ENCODE peak calls at places on chromosomes 7 and 10, in seven cellular contexts. One of them, this sample, is unnamed.

GRCh38 chr10:70267161-70267933 is 16.5 kb downstream of the NPFFR1 start:
- DNase-seq in tibial artery: no peak
- DNase-seq in K562: peak
- DNase-seq in natural killer cell: no peak
- DNase-seq in GM06990: no peak
- DNase-seq in OCI-LY7: peak
- DNase-seq in nephron progenitor cell: peak
- DNase-seq in this sample: no peak

GRCh38 chr10:47024399-47025252 is 113.4 kb downstream of the PTPN20 start:
- DNase-seq in tibial artery: peak
- DNase-seq in K562: peak
- DNase-seq in natural killer cell: no peak
- DNase-seq in GM06990: peak
- DNase-seq in OCI-LY7: peak
- DNase-seq in nephron progenitor cell: peak
- DNase-seq in this sample: peak

GRCh38 chr7:139523988-139524815 is 717 bp downstream of the CLEC2L start:
- DNase-seq in tibial artery: no peak
- DNase-seq in K562: no peak
- DNase-seq in natural killer cell: no peak
- DNase-seq in GM06990: no peak
- DNase-seq in OCI-LY7: no peak
- DNase-seq in nephron progenitor cell: peak
- DNase-seq in this sample: no peak

GRCh38 chr7:31079126-31079918 is 27.2 kb downstream of the ADCYAP1R1 start:
- DNase-seq in tibial artery: no peak
- DNase-seq in K562: no peak
- DNase-seq in natural killer cell: no peak
- DNase-seq in GM06990: no peak
- DNase-seq in OCI-LY7: no peak
- DNase-seq in nephron progenitor cell: no peak
- DNase-seq in this sample: no peak

GRCh38 chr10:16993186-16993585 is 136.4 kb downstream of the CUBN start:
- DNase-seq in tibial artery: no peak
- DNase-seq in K562: no peak
- DNase-seq in natural killer cell: no peak
- DNase-seq in GM06990: no peak
- DNase-seq in OCI-LY7: no peak
- DNase-seq in nephron progenitor cell: no peak
- DNase-seq in this sample: no peak

GRCh38 chr10:62082729-62083412 is 181.4 kb downstream of the ARID5B start:
- DNase-seq in tibial artery: no peak
- DNase-seq in K562: no peak
- DNase-seq in natural killer cell: no peak
- DNase-seq in GM06990: peak
- DNase-seq in OCI-LY7: peak
- DNase-seq in nephron progenitor cell: no peak
- DNase-seq in this sample: no peak

GRCh38 chr10:77264527-77264926 is 373.1 kb downstream of the KCNMA1 start:
- DNase-seq in tibial artery: no peak
- DNase-seq in K562: no peak
- DNase-seq in natural killer cell: no peak
- DNase-seq in GM06990: no peak
- DNase-seq in OCI-LY7: no peak
- DNase-seq in nephron progenitor cell: no peak
- DNase-seq in this sample: no peak

GRCh38 chr10:3426190-3426845 is 253.7 kb upstream of the PITRM1 start:
- DNase-seq in tibial artery: no peak
- DNase-seq in K562: no peak
- DNase-seq in natural killer cell: no peak
- DNase-seq in GM06990: no peak
- DNase-seq in OCI-LY7: no peak
- DNase-seq in nephron progenitor cell: no peak
- DNase-seq in this sample: no peak

GRCh38 chr10:102553771-102554170 is 50.0 kb downstream of the SUFU start:
- DNase-seq in tibial artery: no peak
- DNase-seq in K562: no peak
- DNase-seq in natural killer cell: no peak
- DNase-seq in GM06990: no peak
- DNase-seq in OCI-LY7: no peak
- DNase-seq in nephron progenitor cell: no peak
- DNase-seq in this sample: no peak

GRCh38 chr10:63241898-63242297 is 108.8 kb downstream of the NRBF2 start:
- DNase-seq in tibial artery: no peak
- DNase-seq in K562: no peak
- DNase-seq in natural killer cell: no peak
- DNase-seq in GM06990: no peak
- DNase-seq in OCI-LY7: no peak
- DNase-seq in nephron progenitor cell: no peak
- DNase-seq in this sample: no peak

GRCh38 chr7:142455392-142455791 is 197.5 kb upstream of the PRSS58 start:
- DNase-seq in tibial artery: no peak
- DNase-seq in K562: no peak
- DNase-seq in natural killer cell: no peak
- DNase-seq in GM06990: no peak
- DNase-seq in OCI-LY7: no peak
- DNase-seq in nephron progenitor cell: no peak
- DNase-seq in this sample: no peak

GRCh38 chr7:82562716-82563404 is 119.3 kb upstream of the CACNA2D1 start:
- DNase-seq in tibial artery: no peak
- DNase-seq in K562: no peak
- DNase-seq in natural killer cell: no peak
- DNase-seq in GM06990: no peak
- DNase-seq in OCI-LY7: no peak
- DNase-seq in nephron progenitor cell: no peak
- DNase-seq in this sample: no peak

GRCh38 chr10:86670290-86670811 is 2.0 kb downstream of the LDB3 start:
- DNase-seq in tibial artery: no peak
- DNase-seq in K562: no peak
- DNase-seq in natural killer cell: no peak
- DNase-seq in GM06990: no peak
- DNase-seq in OCI-LY7: no peak
- DNase-seq in nephron progenitor cell: no peak
- DNase-seq in this sample: no peak

GRCh38 chr10:121774404-121774803 is 153.4 kb downstream of the ATE1 start:
- DNase-seq in tibial artery: no peak
- DNase-seq in K562: no peak
- DNase-seq in natural killer cell: no peak
- DNase-seq in GM06990: no peak
- DNase-seq in OCI-LY7: no peak
- DNase-seq in nephron progenitor cell: no peak
- DNase-seq in this sample: no peak

GRCh38 chr7:80838643-80839042 is 80.2 kb downstream of the SEMA3C start:
- DNase-seq in tibial artery: no peak
- DNase-seq in K562: no peak
- DNase-seq in natural killer cell: no peak
- DNase-seq in GM06990: no peak
- DNase-seq in OCI-LY7: no peak
- DNase-seq in nephron progenitor cell: no peak
- DNase-seq in this sample: no peak

GRCh38 chr7:78434281-78434680 is 635.7 kb downstream of the PHTF2 start:
- DNase-seq in tibial artery: no peak
- DNase-seq in K562: no peak
- DNase-seq in natural killer cell: no peak
- DNase-seq in GM06990: no peak
- DNase-seq in OCI-LY7: no peak
- DNase-seq in nephron progenitor cell: no peak
- DNase-seq in this sample: no peak

DNA sequence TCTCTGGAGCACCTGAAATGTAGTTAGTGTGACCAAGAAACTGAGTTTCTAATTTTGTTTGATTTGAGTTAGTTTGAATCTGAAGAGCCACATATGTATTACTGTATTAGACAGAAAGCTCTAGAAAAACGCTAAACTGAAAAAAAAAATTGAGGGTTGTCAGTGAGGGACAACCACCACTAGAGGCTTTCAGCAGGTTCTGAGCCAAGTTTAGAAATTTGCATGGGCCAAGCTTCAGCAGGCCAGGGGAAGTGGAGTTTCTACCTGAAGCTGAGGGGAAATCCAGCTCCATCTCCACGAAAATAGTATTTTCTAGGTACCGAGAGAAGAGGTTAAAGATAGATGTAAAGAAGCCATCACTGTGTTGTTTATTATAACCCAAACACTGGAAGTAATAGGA is 77.9 kb upstream of the PLXNA4 start:
- DNase-seq in tibial artery: no peak
- DNase-seq in K562: peak
- DNase-seq in natural killer cell: no peak
- DNase-seq in GM06990: no peak
- DNase-seq in OCI-LY7: peak
- DNase-seq in nephron progenitor cell: no peak
- DNase-seq in this sample: no peak
- TF ChIP-seq CTCF in tibial artery: no peak
- TF ChIP-seq CTCF in K562: peak
- TF ChIP-seq CTCF in natural killer cell: no peak
- TF ChIP-seq CTCF in GM06990: peak
- TF ChIP-seq CTCF in OCI-LY7: peak
- TF ChIP-seq CTCF in nephron progenitor cell: peak
- TF ChIP-seq CTCF in this sample: peak

GRCh38 chr7:122010116-122010515 is 133.9 kb downstream of the AASS start:
- DNase-seq in tibial artery: no peak
- DNase-seq in K562: no peak
- DNase-seq in natural killer cell: no peak
- DNase-seq in GM06990: no peak
- DNase-seq in OCI-LY7: no peak
- DNase-seq in nephron progenitor cell: no peak
- DNase-seq in this sample: no peak

GRCh38 chr7:122018032-122018431 is 126.0 kb downstream of the AASS start:
- DNase-seq in tibial artery: no peak
- DNase-seq in K562: no peak
- DNase-seq in natural killer cell: no peak
- DNase-seq in GM06990: no peak
- DNase-seq in OCI-LY7: no peak
- DNase-seq in nephron progenitor cell: no peak
- DNase-seq in this sample: no peak

GRCh38 chr7:122013070-122013469 is 131.0 kb downstream of the AASS start:
- DNase-seq in tibial artery: no peak
- DNase-seq in K562: no peak
- DNase-seq in natural killer cell: no peak
- DNase-seq in GM06990: no peak
- DNase-seq in OCI-LY7: no peak
- DNase-seq in nephron progenitor cell: no peak
- DNase-seq in this sample: no peak

DNA sequence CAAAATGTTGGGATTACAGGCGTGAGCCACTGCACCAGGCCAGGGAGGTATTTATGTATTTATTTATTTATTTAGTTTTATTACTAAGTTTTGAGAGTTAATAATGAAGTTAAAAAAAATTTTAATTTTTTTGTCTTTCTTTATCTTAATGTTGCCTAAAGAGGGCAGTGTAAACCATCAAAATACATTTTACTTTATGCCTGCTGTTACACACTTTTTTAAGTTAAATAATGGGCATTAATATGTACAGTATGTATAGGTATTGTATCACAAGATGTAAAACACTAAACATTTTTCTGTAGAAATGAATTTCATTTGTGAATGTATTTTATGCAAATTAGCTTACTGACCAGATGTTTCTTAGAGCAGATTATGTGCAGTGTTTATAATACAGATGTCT is 129.4 kb downstream of the AASS start:
- DNase-seq in tibial artery: no peak
- DNase-seq in K562: no peak
- DNase-seq in natural killer cell: no peak
- DNase-seq in GM06990: no peak
- DNase-seq in OCI-LY7: no peak
- DNase-seq in nephron progenitor cell: no peak
- DNase-seq in this sample: no peak
- TF ChIP-seq CTCF in tibial artery: no peak
- TF ChIP-seq CTCF in K562: no peak
- TF ChIP-seq CTCF in natural killer cell: no peak
- TF ChIP-seq CTCF in GM06990: peak
- TF ChIP-seq CTCF in OCI-LY7: peak
- TF ChIP-seq CTCF in nephron progenitor cell: peak
- TF ChIP-seq CTCF in this sample: peak

GRCh38 chr10:116631871-116632295 is 11.1 kb downstream of the PNLIPRP2 start:
- DNase-seq in tibial artery: no peak
- DNase-seq in K562: no peak
- DNase-seq in natural killer cell: no peak
- DNase-seq in GM06990: no peak
- DNase-seq in OCI-LY7: no peak
- DNase-seq in nephron progenitor cell: no peak
- DNase-seq in this sample: no peak

GRCh38 chr10:116632831-116633600 is 12.3 kb downstream of the PNLIPRP2 start:
- DNase-seq in tibial artery: no peak
- DNase-seq in K562: no peak
- DNase-seq in natural killer cell: no peak
- DNase-seq in GM06990: no peak
- DNase-seq in OCI-LY7: no peak
- DNase-seq in nephron progenitor cell: no peak
- DNase-seq in this sample: no peak

GRCh38 chr10:116636385-116636784 is 15.6 kb downstream of the PNLIPRP2 start:
- DNase-seq in tibial artery: no peak
- DNase-seq in K562: no peak
- DNase-seq in natural killer cell: no peak
- DNase-seq in GM06990: no peak
- DNase-seq in OCI-LY7: no peak
- DNase-seq in nephron progenitor cell: no peak
- DNase-seq in this sample: no peak

GRCh38 chr10:116636976-116637375 is 16.2 kb downstream of the PNLIPRP2 start:
- DNase-seq in tibial artery: no peak
- DNase-seq in K562: no peak
- DNase-seq in natural killer cell: no peak
- DNase-seq in GM06990: no peak
- DNase-seq in OCI-LY7: no peak
- DNase-seq in nephron progenitor cell: no peak
- DNase-seq in this sample: no peak

DNA sequence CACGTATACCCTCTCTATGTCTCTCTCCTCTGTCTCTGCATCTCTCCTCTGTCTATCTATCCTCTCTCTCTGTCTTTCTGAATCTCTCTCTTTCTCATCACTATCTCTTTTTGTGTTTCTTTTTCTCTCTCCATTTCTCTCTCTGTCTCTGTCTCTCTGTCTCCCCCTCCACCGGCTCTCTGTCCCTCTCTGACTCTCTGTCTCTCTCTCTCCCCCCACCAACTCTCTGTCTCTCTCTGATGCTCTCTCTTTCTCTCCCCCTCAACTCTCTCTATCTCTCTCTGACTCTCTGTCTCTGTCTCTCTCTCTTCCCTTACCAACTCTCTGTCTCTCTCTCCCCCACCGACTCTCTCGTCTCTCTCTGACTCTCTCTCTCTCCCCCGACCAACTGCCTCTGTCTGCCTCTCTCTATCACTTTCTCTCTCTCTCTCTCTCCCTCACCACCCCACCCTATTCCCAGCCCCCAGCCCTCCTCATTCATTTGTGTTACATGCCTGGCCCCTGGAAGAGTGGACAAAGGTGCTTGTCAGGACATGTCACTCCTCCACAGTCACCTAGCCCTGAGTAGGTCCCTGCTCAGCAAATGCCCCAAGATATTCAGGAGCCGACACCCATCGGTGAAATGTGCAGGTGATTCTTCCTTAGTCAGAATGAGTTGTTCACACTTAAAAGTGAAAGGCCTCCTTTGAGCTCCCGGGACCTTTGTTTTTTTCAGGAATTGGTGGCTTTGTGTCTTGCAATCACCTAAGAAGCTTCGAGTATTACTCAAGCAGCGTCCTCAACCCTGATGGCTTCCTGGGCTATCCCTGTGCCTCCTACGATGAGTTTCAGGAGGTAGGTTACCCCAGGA is 13.6 kb downstream of the PNLIPRP2 start:
- DNase-seq in tibial artery: no peak
- DNase-seq in K562: no peak
- DNase-seq in natural killer cell: no peak
- DNase-seq in GM06990: no peak
- DNase-seq in OCI-LY7: no peak
- DNase-seq in nephron progenitor cell: no peak
- DNase-seq in this sample: no peak
- TF ChIP-seq CTCF in tibial artery: no peak
- TF ChIP-seq CTCF in K562: no peak
- TF ChIP-seq CTCF in natural killer cell: no peak
- TF ChIP-seq CTCF in GM06990: no peak
- TF ChIP-seq CTCF in OCI-LY7: no peak
- TF ChIP-seq CTCF in nephron progenitor cell: no peak
- TF ChIP-seq CTCF in this sample: no peak

GRCh38 chr7:155466142-155466813 is 8.3 kb downstream of the EN2 start:
- DNase-seq in tibial artery: no peak
- DNase-seq in K562: no peak
- DNase-seq in natural killer cell: no peak
- DNase-seq in GM06990: no peak
- DNase-seq in OCI-LY7: no peak
- DNase-seq in nephron progenitor cell: peak
- DNase-seq in this sample: no peak
- TF ChIP-seq CTCF in tibial artery: no peak
- TF ChIP-seq CTCF in K562: no peak
- TF ChIP-seq CTCF in natural killer cell: no peak
- TF ChIP-seq CTCF in GM06990: no peak
- TF ChIP-seq CTCF in OCI-LY7: no peak
- TF ChIP-seq CTCF in nephron progenitor cell: no peak
- TF ChIP-seq CTCF in this sample: no peak